ENCODE peak calls at places on chromosomes 3 and 15, in six cellular contexts. N, D, I, S, Y and H are unnamed samples.

GRCh38 chr3:197599089-197599765 is 43.5 kb upstream of the BDH1 start:
- DNase-seq in N (peak), D (peak), I (peak), S (peak), Y (peak), H (peak)

GRCh38 chr15:27328616-27329015 is 357.6 kb downstream of the GABRG3 start:
- DNase-seq in N (no peak), D (no peak), I (no peak), S (no peak), Y (no peak), H (no peak)

GRCh38 chr15:76185716-76186115 is 125.6 kb downstream of the ETFA start:
- DNase-seq in N (no peak), D (peak), I (no peak), S (peak), Y (peak), H (no peak)

GRCh38 chr3:35070088-35070487 is 569.2 kb upstream of the ARPP21 start:
- DNase-seq in N (no peak), D (no peak), I (no peak), S (no peak), Y (no peak), H (no peak)

GRCh38 chr3:50961361-50961760 is 286.6 kb downstream of the DOCK3 start:
- DNase-seq in N (no peak), D (peak), I (no peak), S (no peak), Y (no peak), H (no peak)

GRCh38 chr3:197309528-197310361 is 11.3 kb upstream of the DLG1 start:
- DNase-seq in N (no peak), D (peak), I (no peak), S (no peak), Y (peak), H (no peak)

GRCh38 chr3:123424321-123424998 is 24.4 kb downstream of the ADCY5 start:
- DNase-seq in N (no peak), D (no peak), I (no peak), S (no peak), Y (no peak), H (no peak)

GRCh38 chr15:66004618-66005262 is 135.4 kb downstream of the RAB11A start:
- DNase-seq in N (no peak), D (peak), I (no peak), S (no peak), Y (no peak), H (no peak)

GRCh38 chr3:139695701-139696422 is 18.1 kb upstream of the NMNAT3 start:
- DNase-seq in N (no peak), D (no peak), I (no peak), S (no peak), Y (no peak), H (no peak)

DNA sequence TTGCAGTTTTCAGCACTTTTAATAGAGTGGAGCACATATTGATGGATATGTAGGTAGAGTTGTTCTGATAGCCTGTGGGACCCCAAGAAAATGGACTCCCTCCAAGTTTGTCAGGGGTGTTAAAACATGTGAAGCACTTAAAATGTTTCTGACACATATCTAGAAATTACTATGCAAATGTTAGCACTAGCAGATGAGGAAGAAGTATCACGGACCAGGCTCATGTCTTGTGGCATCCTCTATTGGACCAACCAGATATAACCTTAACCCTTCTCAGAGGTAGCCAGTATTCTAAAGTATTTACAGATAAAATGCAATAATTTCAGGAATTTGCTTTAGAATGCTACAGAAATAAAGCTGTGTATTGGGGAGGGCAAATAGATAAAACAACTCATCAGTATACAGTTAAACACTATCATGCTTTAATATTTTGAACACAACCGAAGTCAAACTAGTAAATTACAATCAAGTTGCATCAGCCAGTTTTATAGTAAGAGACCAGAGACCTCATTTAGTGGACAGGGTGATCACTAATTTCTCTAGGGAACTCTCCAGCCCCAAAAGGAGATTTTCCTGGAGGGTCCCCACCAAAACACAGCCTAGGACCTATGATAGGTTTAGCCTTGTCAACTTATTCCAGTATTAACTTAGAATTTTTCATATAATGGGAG is 57.2 kb upstream of the FBN1 start:
- DNase-seq in N (no peak), D (no peak), I (no peak), S (no peak), Y (no peak), H (no peak)
- TF ChIP-seq POLR2AphosphoS5 in N (no peak), D (no peak), I (no peak), S (no peak), Y (no peak), H (no peak)

GRCh38 chr3:134681527-134681910 is 30.7 kb upstream of the KY start:
- DNase-seq in N (no peak), D (no peak), I (no peak), S (no peak), Y (no peak), H (no peak)
- TF ChIP-seq POLR2AphosphoS5 in N (no peak), D (no peak), I (no peak), S (no peak), Y (no peak), H (no peak)

GRCh38 chr3:14290631-14291385 is 111.6 kb upstream of the SLC6A6 start:
- DNase-seq in N (no peak), D (no peak), I (no peak), S (no peak), Y (no peak), H (peak)
- TF ChIP-seq POLR2AphosphoS5 in N (no peak), D (no peak), I (no peak), S (no peak), Y (no peak), H (peak)

DNA sequence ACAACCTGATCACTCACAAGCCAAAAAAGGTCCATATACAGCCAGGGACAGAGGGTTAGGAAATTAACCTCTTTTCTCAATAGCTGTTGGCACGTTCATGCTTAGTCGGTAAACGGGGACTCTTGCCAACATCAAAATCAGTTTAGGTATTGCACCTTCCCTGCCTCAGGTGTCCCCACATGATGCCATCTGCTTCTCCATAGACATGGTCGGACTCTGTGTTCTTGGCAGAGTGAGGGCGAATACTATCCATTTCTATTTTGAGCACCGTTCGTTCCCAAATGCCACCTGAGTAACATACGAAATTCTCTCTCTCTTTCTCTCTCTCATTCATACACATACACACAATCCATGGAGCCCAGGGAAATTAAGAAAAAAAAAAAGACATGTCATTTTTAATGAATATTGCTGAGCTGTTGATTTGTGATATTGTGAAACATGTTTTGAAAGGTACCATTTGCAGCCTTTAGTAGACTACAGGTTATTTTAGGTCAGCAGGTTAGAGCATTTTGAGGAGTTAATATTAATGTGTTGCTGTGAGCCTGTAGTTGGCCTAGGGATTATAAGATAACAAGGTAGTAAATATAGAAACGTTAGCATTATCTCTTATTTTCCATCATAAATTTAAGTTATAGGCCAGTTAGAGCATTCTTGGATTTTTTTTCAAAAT is 78.5 kb downstream of the GHSR start:
- DNase-seq in N (no peak), D (no peak), I (no peak), S (no peak), Y (no peak), H (no peak)
- TF ChIP-seq POLR2AphosphoS5 in N (no peak), D (no peak), I (no peak), S (no peak), Y (no peak), H (no peak)